ENCODE peak calls at places on chromosome 14, in nine cellular contexts. F, T, N, Z, Y, A, O, C and J are unnamed samples.

GRCh38 chr14:55838529-55839052 is 258.6 kb downstream of the KTN1 start:
- DNase-seq in F (no peak), T (no peak), N (no peak), Z (no peak), Y (no peak), A (no peak), O (no peak), C (no peak), J (no peak)

GRCh38 chr14:84071061-84071460 is 1458.9 kb upstream of the FLRT2 start:
- DNase-seq in F (peak; percentile 90), T (no peak), N (no peak), Z (no peak), Y (no peak), A (no peak), O (no peak), C (no peak), J (no peak)

GRCh38 chr14:76056128-76056527 is 70.6 kb downstream of the IFT43 start:
- DNase-seq in F (no peak), T (no peak), N (no peak), Z (peak; percentile 37), Y (no peak), A (no peak), O (no peak), C (no peak), J (no peak)

GRCh38 chr14:105050551-105050897 is 14.7 kb downstream of the GPR132 start:
- DNase-seq in F (no peak), T (no peak), N (no peak), Z (no peak), Y (no peak), A (no peak), O (no peak), C (no peak), J (no peak)

GRCh38 chr14:73239463-73240241 is 2.3 kb downstream of the PAPLN start:
- DNase-seq in F (peak; percentile 39), T (no peak), N (no peak), Z (no peak), Y (no peak), A (no peak), O (no peak), C (no peak), J (no peak)

GRCh38 chr14:74712499-74713394 is at the start of the genes AREL1 and FCF1:
- DNase-seq in F (peak; percentile 63), T (no peak), N (peak; percentile 79), Z (peak; percentile 89), Y (peak; percentile 61), A (peak; percentile 80), O (peak; percentile 91), C (peak; percentile 82), J (peak; percentile 64)

GRCh38 chr14:91232052-91232451 is 12.5 kb downstream of the GPR68 start:
- DNase-seq in F (no peak), T (no peak), N (no peak), Z (no peak), Y (no peak), A (no peak), O (no peak), C (no peak), J (no peak)

GRCh38 chr14:74706101-74706500 is 6.8 kb downstream of the AREL1 start:
- DNase-seq in F (peak; percentile 30), T (no peak), N (no peak), Z (no peak), Y (no peak), A (no peak), O (no peak), C (no peak), J (no peak)

GRCh38 chr14:78997811-78998210 is 827.6 kb downstream of the NRXN3 start:
- DNase-seq in F (peak; percentile 30), T (no peak), N (no peak), Z (no peak), Y (no peak), A (no peak), O (no peak), C (no peak), J (no peak)